ENCODE peak calls at places on chromosomes 12 and 14, in nine cellular contexts. J is stimulated activated CD8-positive, alpha-beta memory T cell treated with anti-CD3 and anti-CD28 coated beads, Interleukin-7, amount 100 ng/mL, for 4 hours; S is mesenteric fat pad; C is stimulated activated CD4-positive, alpha-beta T cell treated with anti-CD3 and anti-CD28 coated beads, Interleukin-4, amount 100 ng/mL, for 4 hours; F is kidney tubule cell; L is small intestine; Z is astrocyte of the spinal cord; E is heart left ventricle; X is HEK293T. R is an unnamed sample.

GRCh38 chr14:46571970-46572369 is 79.6 kb downstream of the RPL10L start:
- DNase-seq in J (no peak), S (no peak), C (no peak), F (peak), L (no peak), Z (peak), E (no peak), X (no peak), R (no peak)

GRCh38 chr12:30989754-30990153 is 63.2 kb downstream of the TSPAN11 start:
- DNase-seq in J (no peak), S (no peak), C (no peak), F (peak), L (peak), Z (no peak), E (no peak), X (peak), R (peak)

GRCh38 chr14:51638071-51638944 is 13.4 kb upstream of the FRMD6 start:
- DNase-seq in J (no peak), S (no peak), C (no peak), F (peak), L (no peak), Z (no peak), E (no peak), X (no peak), R (peak)

GRCh38 chr14:55303646-55304277 is 32.5 kb downstream of the FBXO34 start:
- DNase-seq in J (no peak), S (no peak), C (no peak), F (no peak), L (no peak), Z (no peak), E (no peak), X (no peak), R (no peak)

GRCh38 chr14:56724013-56724412 is 86.3 kb downstream of the OTX2 start:
- DNase-seq in J (no peak), S (no peak), C (no peak), F (no peak), L (no peak), Z (no peak), E (no peak), X (no peak), R (no peak)

GRCh38 chr12:46373303-46374182 is 970 bp upstream of the SLC38A2 start:
- DNase-seq in J (peak), S (no peak), C (peak), F (no peak), L (peak), Z (peak), E (peak), X (peak), R (peak)

GRCh38 chr12:76272292-76272691 is 75.9 kb downstream of the BBS10 start:
- DNase-seq in J (no peak), S (no peak), C (no peak), F (no peak), L (no peak), Z (no peak), E (no peak), X (no peak), R (no peak)

GRCh38 chr14:77039285-77040058 is 11.0 kb upstream of the IRF2BPL start:
- DNase-seq in J (no peak), S (no peak), C (no peak), F (no peak), L (no peak), Z (peak), E (no peak), X (no peak), R (no peak)

GRCh38 chr12:116939734-116940133 is 29.0 kb downstream of the FBXW8 start:
- DNase-seq in J (no peak), S (no peak), C (no peak), F (no peak), L (no peak), Z (no peak), E (no peak), X (no peak), R (no peak)

GRCh38 chr12:92955997-92956663 is 27.0 kb upstream of the EEA1 start:
- DNase-seq in J (no peak), S (no peak), C (no peak), F (peak), L (no peak), Z (peak), E (no peak), X (no peak), R (no peak)

GRCh38 chr14:51869426-51870113 is 9.2 kb downstream of the GNG2 start:
- DNase-seq in J (peak), S (no peak), C (peak), F (no peak), L (no peak), Z (no peak), E (no peak), X (no peak), R (no peak)

GRCh38 chr12:7209958-7210357 is 20.5 kb downstream of the PEX5 start:
- DNase-seq in J (no peak), S (no peak), C (no peak), F (no peak), L (no peak), Z (no peak), E (no peak), X (no peak), R (no peak)

GRCh38 chr12:53123578-53124351 is 20.5 kb downstream of the SOAT2 start:
- DNase-seq in J (no peak), S (peak), C (no peak), F (peak), L (no peak), Z (peak), E (no peak), X (no peak), R (no peak)

GRCh38 chr14:104651876-104652260 is 37.5 kb upstream of the INF2 start:
- DNase-seq in J (no peak), S (no peak), C (no peak), F (no peak), L (no peak), Z (no peak), E (no peak), X (no peak), R (no peak)

R was measured in HuH-7.5.